ENCODE peak calls at places on chromosomes 2 and 18, in four cellular contexts. One of them, this sample, is unnamed.

GRCh38 chr2:161471631-161472030 is 55.5 kb downstream of the TBR1 start:
- DNase-seq in tibial nerve: no peak
- DNase-seq in upper lobe of left lung: no peak
- DNase-seq in stomach: no peak
- DNase-seq in this sample: no peak

GRCh38 chr2:149449017-149449416 is 118.6 kb downstream of the LYPD6 start:
- DNase-seq in tibial nerve: no peak
- DNase-seq in upper lobe of left lung: no peak
- DNase-seq in stomach: no peak
- DNase-seq in this sample: no peak

GRCh38 chr18:70892381-70892780 is 603.5 kb downstream of the SOCS6 start:
- DNase-seq in tibial nerve: no peak
- DNase-seq in upper lobe of left lung: no peak
- DNase-seq in stomach: no peak
- DNase-seq in this sample: no peak

GRCh38 chr2:179771791-179772190 is 89.6 kb downstream of the ZNF385B start:
- DNase-seq in upper lobe of left lung: no peak
- DNase-seq in stomach: no peak
- DNase-seq in tibial nerve: no peak
- DNase-seq in this sample: no peak

GRCh38 chr2:224749136-224749535 is 33.0 kb upstream of the CCDC195 start:
- DNase-seq in stomach: no peak
- DNase-seq in tibial nerve: no peak
- DNase-seq in upper lobe of left lung: no peak
- DNase-seq in this sample: no peak

GRCh38 chr2:108304975-108305374 is 16.3 kb downstream of the SULT1C2 start:
- DNase-seq in stomach: no peak
- DNase-seq in upper lobe of left lung: no peak
- DNase-seq in tibial nerve: no peak
- DNase-seq in this sample: no peak

GRCh38 chr18:23235860-23236259 is 100.6 kb downstream of the CABLES1 start:
- DNase-seq in tibial nerve: no peak
- DNase-seq in upper lobe of left lung: no peak
- DNase-seq in stomach: no peak
- DNase-seq in this sample: no peak

GRCh38 chr2:9256147-9256546 is 49.5 kb downstream of the ASAP2 start:
- DNase-seq in upper lobe of left lung: no peak
- DNase-seq in tibial nerve: no peak
- DNase-seq in stomach: no peak
- DNase-seq in this sample: no peak

GRCh38 chr2:55268288-55268906 is 634 bp downstream of the MTIF2 start:
- DNase-seq in stomach: no peak
- DNase-seq in upper lobe of left lung: no peak
- DNase-seq in tibial nerve: no peak
- DNase-seq in this sample: no peak

GRCh38 chr2:135994281-135994680 is 8.9 kb upstream of the DARS1 start:
- DNase-seq in stomach: no peak
- DNase-seq in tibial nerve: no peak
- DNase-seq in upper lobe of left lung: no peak
- DNase-seq in this sample: no peak

GRCh38 chr2:233082934-233083755 is 23.0 kb downstream of the INPP5D start:
- DNase-seq in tibial nerve: no peak
- DNase-seq in stomach: no peak
- DNase-seq in upper lobe of left lung: no peak
- DNase-seq in this sample: peak; percentile 33

GRCh38 chr2:237322564-237322963 is 91.4 kb downstream of the COL6A3 start:
- DNase-seq in tibial nerve: no peak
- DNase-seq in stomach: peak; percentile 44
- DNase-seq in upper lobe of left lung: no peak
- DNase-seq in this sample: no peak

GRCh38 chr18:12308386-12309100 is 502 bp downstream of the TUBB6 start:
- DNase-seq in tibial nerve: peak; percentile 73
- DNase-seq in stomach: peak; percentile 70
- DNase-seq in upper lobe of left lung: peak; percentile 95
- DNase-seq in this sample: peak; percentile 82

GRCh38 chr2:175889557-175890355 is 112.3 kb downstream of the LNPK start:
- DNase-seq in upper lobe of left lung: no peak
- DNase-seq in stomach: no peak
- DNase-seq in tibial nerve: no peak
- DNase-seq in this sample: no peak

GRCh38 chr2:231522418-231523180 is 7.6 kb downstream of the NMUR1 start:
- DNase-seq in stomach: no peak
- DNase-seq in upper lobe of left lung: no peak
- DNase-seq in tibial nerve: no peak
- DNase-seq in this sample: no peak

GRCh38 chr18:57410749-57411148 is 24.4 kb upstream of the ONECUT2 start:
- DNase-seq in upper lobe of left lung: no peak
- DNase-seq in stomach: no peak
- DNase-seq in tibial nerve: no peak
- DNase-seq in this sample: no peak

GRCh38 chr2:24912523-24912922 is 7.5 kb downstream of the ADCY3 start:
- DNase-seq in upper lobe of left lung: no peak
- DNase-seq in stomach: no peak
- DNase-seq in tibial nerve: no peak
- DNase-seq in this sample: no peak

GRCh38 chr2:217413193-217413592 is 553.3 kb upstream of the TNP1 start:
- DNase-seq in upper lobe of left lung: no peak
- DNase-seq in stomach: no peak
- DNase-seq in tibial nerve: no peak
- DNase-seq in this sample: no peak

GRCh38 chr18:58565021-58565420 is 63.9 kb downstream of the ALPK2 start:
- DNase-seq in stomach: no peak
- DNase-seq in upper lobe of left lung: no peak
- DNase-seq in tibial nerve: no peak
- DNase-seq in this sample: no peak

GRCh38 chr18:23135679-23136325 is 517 bp downstream of the CABLES1 start:
- DNase-seq in stomach: peak; percentile 55
- DNase-seq in tibial nerve: no peak
- DNase-seq in upper lobe of left lung: peak; percentile 92
- DNase-seq in this sample: no peak

GRCh38 chr2:229914182-229914581 is 7.6 kb downstream of the TRIP12 start:
- DNase-seq in stomach: no peak
- DNase-seq in upper lobe of left lung: no peak
- DNase-seq in tibial nerve: no peak
- DNase-seq in this sample: no peak

GRCh38 chr2:57497489-57498096 is 549.0 kb upstream of the VRK2 start:
- DNase-seq in stomach: peak; percentile 53
- DNase-seq in upper lobe of left lung: no peak
- DNase-seq in tibial nerve: no peak
- DNase-seq in this sample: peak; percentile 61

GRCh38 chr2:212359425-212360067 is 179.1 kb downstream of the ERBB4 start:
- DNase-seq in tibial nerve: no peak
- DNase-seq in stomach: no peak
- DNase-seq in upper lobe of left lung: no peak
- DNase-seq in this sample: no peak

GRCh38 chr18:9927392-9928063 is 13.7 kb downstream of the VAPA start:
- DNase-seq in tibial nerve: no peak
- DNase-seq in stomach: no peak
- DNase-seq in upper lobe of left lung: no peak
- DNase-seq in this sample: no peak

GRCh38 chr2:113116100-113116958 is 11.1 kb upstream of the IL1RN start:
- DNase-seq in stomach: no peak
- DNase-seq in tibial nerve: no peak
- DNase-seq in upper lobe of left lung: peak; percentile 40
- DNase-seq in this sample: no peak

GRCh38 chr2:950627-950992 is at the start of gene SNTG2:
- DNase-seq in tibial nerve: no peak
- DNase-seq in upper lobe of left lung: peak; percentile 89
- DNase-seq in stomach: peak; percentile 43
- DNase-seq in this sample: no peak

GRCh38 chr2:105680357-105680756 is 64.4 kb upstream of the NCK2 start:
- DNase-seq in stomach: no peak
- DNase-seq in upper lobe of left lung: no peak
- DNase-seq in tibial nerve: no peak
- DNase-seq in this sample: no peak

GRCh38 chr2:168997794-168998193 is 33.3 kb downstream of the ABCB11 start:
- DNase-seq in tibial nerve: no peak
- DNase-seq in stomach: no peak
- DNase-seq in upper lobe of left lung: no peak
- DNase-seq in this sample: no peak

GRCh38 chr2:141654311-141654710 is 476.5 kb downstream of the LRP1B start:
- DNase-seq in upper lobe of left lung: no peak
- DNase-seq in stomach: no peak
- DNase-seq in tibial nerve: no peak
- DNase-seq in this sample: no peak

GRCh38 chr2:120231564-120231973 is 8.4 kb upstream of the TMEM185B start:
- DNase-seq in stomach: no peak
- DNase-seq in upper lobe of left lung: no peak
- DNase-seq in tibial nerve: no peak
- DNase-seq in this sample: no peak

GRCh38 chr2:50344509-50345106 is 687.3 kb downstream of the NRXN1 start:
- DNase-seq in stomach: no peak
- DNase-seq in upper lobe of left lung: peak; percentile 2
- DNase-seq in tibial nerve: no peak
- DNase-seq in this sample: no peak

GRCh38 chr2:39289609-39290008 is 45.8 kb upstream of the CDKL4 start:
- DNase-seq in upper lobe of left lung: no peak
- DNase-seq in tibial nerve: no peak
- DNase-seq in stomach: no peak
- DNase-seq in this sample: no peak

GRCh38 chr2:172168917-172169346 is 66.2 kb upstream of the DLX2 start:
- DNase-seq in upper lobe of left lung: no peak
- DNase-seq in stomach: no peak
- DNase-seq in tibial nerve: no peak
- DNase-seq in this sample: peak; percentile 8

GRCh38 chr2:237558918-237559645 is 7.3 kb upstream of the PRLH start:
- DNase-seq in stomach: peak; percentile 83
- DNase-seq in upper lobe of left lung: no peak
- DNase-seq in tibial nerve: peak; percentile 86
- DNase-seq in this sample: no peak

GRCh38 chr2:60336442-60337141 is 216.9 kb downstream of the BCL11A start:
- DNase-seq in upper lobe of left lung: no peak
- DNase-seq in stomach: no peak
- DNase-seq in tibial nerve: no peak
- DNase-seq in this sample: no peak

GRCh38 chr2:57181315-57182038 is 865.1 kb upstream of the VRK2 start:
- DNase-seq in upper lobe of left lung: no peak
- DNase-seq in tibial nerve: no peak
- DNase-seq in stomach: no peak
- DNase-seq in this sample: peak; percentile 70

GRCh38 chr2:200130762-200131166 is 175.4 kb downstream of the MAIP1 start:
- DNase-seq in tibial nerve: no peak
- DNase-seq in upper lobe of left lung: peak; percentile 5
- DNase-seq in stomach: no peak
- DNase-seq in this sample: no peak

GRCh38 chr2:163475815-163476214 is 260.0 kb downstream of the FIGN start:
- DNase-seq in upper lobe of left lung: no peak
- DNase-seq in stomach: no peak
- DNase-seq in tibial nerve: no peak
- DNase-seq in this sample: no peak

GRCh38 chr2:167972020-167972419 is 275.4 kb downstream of the STK39 start:
- DNase-seq in tibial nerve: no peak
- DNase-seq in upper lobe of left lung: no peak
- DNase-seq in stomach: no peak
- DNase-seq in this sample: no peak
- H3K9me3 ChIP-seq in tibial nerve: no peaks in the 10 kb centered on the region
- H3K9me3 ChIP-seq in upper lobe of left lung: peaks cover 5% of the 10 kb centered on the region
- H3K9me3 ChIP-seq in stomach: peaks cover 21% of the 10 kb centered on the region
- H3K9me3 ChIP-seq in this sample: no peaks in the 10 kb centered on the region

DNA sequence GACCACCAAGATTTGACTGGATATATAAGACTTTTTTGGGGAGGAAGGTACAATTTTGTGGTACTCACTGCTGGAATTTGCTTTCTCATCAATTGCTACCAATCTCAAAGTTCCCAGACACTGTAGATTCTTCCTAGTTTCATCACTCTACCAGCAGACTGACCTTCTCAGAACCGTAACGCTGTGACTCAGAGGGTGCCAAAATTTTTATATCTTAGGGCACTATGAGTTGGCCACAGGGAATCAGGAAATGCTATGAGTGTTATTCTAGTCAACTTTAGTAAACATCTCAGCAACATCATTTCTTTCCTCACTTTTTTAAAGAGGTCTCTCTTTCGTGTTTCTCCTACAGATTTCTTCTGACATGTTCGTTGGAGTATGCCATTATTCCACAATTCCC is 499.0 kb downstream of the TMX3 start:
- DNase-seq in tibial nerve: no peak
- DNase-seq in stomach: no peak
- DNase-seq in upper lobe of left lung: no peak
- DNase-seq in this sample: no peak
- TF ChIP-seq POLR2A in tibial nerve: no peak
- TF ChIP-seq POLR2A in stomach: no peak
- TF ChIP-seq POLR2A in upper lobe of left lung: no peak
- TF ChIP-seq POLR2A in this sample: no peak

GRCh38 chr2:78056976-78057375 is 534.8 kb upstream of the LRRTM4 start:
- DNase-seq in tibial nerve: no peak
- DNase-seq in upper lobe of left lung: no peak
- DNase-seq in stomach: no peak
- DNase-seq in this sample: no peak
- H3K9me3 ChIP-seq in tibial nerve: no peaks in the 10 kb centered on the region
- H3K9me3 ChIP-seq in upper lobe of left lung: no peaks in the 10 kb centered on the region
- H3K9me3 ChIP-seq in stomach: peaks cover 48% of the 10 kb centered on the region
- H3K9me3 ChIP-seq in this sample: peaks cover 7% of the 10 kb centered on the region

DNA sequence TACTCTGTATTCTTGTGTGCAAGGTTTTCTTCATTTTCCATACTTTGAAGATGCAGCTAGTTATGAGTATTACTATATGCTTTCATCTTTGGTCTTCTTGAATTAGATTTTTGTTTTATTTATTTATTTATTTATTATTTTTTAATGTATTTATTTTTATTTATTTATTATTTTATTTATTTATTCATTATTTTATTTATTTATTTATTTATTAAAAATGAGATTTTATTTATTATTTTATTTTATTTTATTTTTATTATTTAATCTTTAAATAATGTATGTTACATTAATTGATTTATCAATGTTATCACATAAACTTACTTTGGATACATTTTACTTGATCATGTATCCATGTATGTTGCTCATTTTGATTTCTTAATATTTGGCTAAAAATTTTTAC is 132.3 kb upstream of the GALNT13 start:
- DNase-seq in upper lobe of left lung: no peak
- DNase-seq in tibial nerve: no peak
- DNase-seq in stomach: no peak
- DNase-seq in this sample: no peak
- TF ChIP-seq POLR2A in upper lobe of left lung: no peak
- TF ChIP-seq POLR2A in tibial nerve: no peak
- TF ChIP-seq POLR2A in stomach: no peak
- TF ChIP-seq POLR2A in this sample: no peak

GRCh38 chr2:241586564-241587264 is 28.2 kb downstream of the BOK start:
- DNase-seq in upper lobe of left lung: no peak
- DNase-seq in tibial nerve: no peak
- DNase-seq in stomach: no peak
- DNase-seq in this sample: no peak
- H3K9me3 ChIP-seq in upper lobe of left lung: peaks cover 13% of the 10 kb centered on the region
- H3K9me3 ChIP-seq in tibial nerve: no peaks in the 10 kb centered on the region
- H3K9me3 ChIP-seq in stomach: peaks cover 26% of the 10 kb centered on the region
- H3K9me3 ChIP-seq in this sample: peaks cover 2% of the 10 kb centered on the region

GRCh38 chr2:21025690-21026478 is 18.0 kb downstream of the APOB start:
- DNase-seq in stomach: no peak
- DNase-seq in upper lobe of left lung: no peak
- DNase-seq in tibial nerve: no peak
- DNase-seq in this sample: no peak
- TF ChIP-seq POLR2A in stomach: no peak
- TF ChIP-seq POLR2A in upper lobe of left lung: no peak
- TF ChIP-seq POLR2A in tibial nerve: no peak
- TF ChIP-seq POLR2A in this sample: no peak